ENCODE peak calls at places on chromosomes 3 and 15, in four cellular contexts. Z is GM06990, T is OCI-LY7, V is cardiac fibroblast. U is an unnamed sample.

GRCh38 chr3:58411036-58411435 is 22.6 kb downstream of the PDHB start:
- DNase-seq in Z (no peak), T (no peak), V (no peak), U (no peak)

GRCh38 chr15:38440353-38441129 is 13.4 kb upstream of the FAM98B start:
- DNase-seq in Z (peak), T (peak), V (peak), U (peak)

GRCh38 chr15:60397772-60398445 is at the start of gene ANXA2:
- DNase-seq in Z (peak), T (peak), V (peak), U (peak)

GRCh38 chr15:63194291-63194681 is 4.9 kb downstream of the RAB8B start:
- DNase-seq in Z (no peak), T (no peak), V (no peak), U (no peak)

GRCh38 chr3:24523988-24524727 is 29.5 kb upstream of the THRB start:
- DNase-seq in Z (no peak), T (no peak), V (no peak), U (no peak)

GRCh38 chr15:58383876-58384275 is 47.9 kb upstream of the LIPC start:
- DNase-seq in Z (no peak), T (no peak), V (no peak), U (no peak)

GRCh38 chr15:59689626-59690236 is 611 bp upstream of the BNIP2 start:
- DNase-seq in Z (no peak), T (peak), V (peak), U (peak)

GRCh38 chr3:139302084-139302800 is 41.6 kb upstream of the MRPS22 start:
- DNase-seq in Z (no peak), T (no peak), V (peak), U (peak)

GRCh38 chr15:90000175-90000923 is 775 bp upstream of the ZNF710 start:
- DNase-seq in Z (peak), T (peak), V (peak), U (peak)

GRCh38 chr15:73601449-73602425 is 31.5 kb downstream of the NPTN start:
- DNase-seq in Z (no peak), T (no peak), V (peak), U (no peak)

GRCh38 chr3:52290596-52291507 is 3.2 kb downstream of the GLYCTK start:
- DNase-seq in Z (no peak), T (no peak), V (no peak), U (peak)

GRCh38 chr3:52286777-52287110 is 884 bp upstream of the GLYCTK start:
- DNase-seq in Z (no peak), T (no peak), V (peak), U (peak)

GRCh38 chr3:52289747-52290595 is 2.3 kb downstream of the GLYCTK start:
- DNase-seq in Z (no peak), T (no peak), V (no peak), U (peak)

GRCh38 chr3:52289338-52289746 is 1.7 kb downstream of the GLYCTK start:
- DNase-seq in Z (no peak), T (no peak), V (no peak), U (no peak)

GRCh38 chr3:52288674-52289073 is 1.0 kb downstream of the GLYCTK start:
- DNase-seq in Z (no peak), T (no peak), V (no peak), U (no peak)
- H3K4me3 ChIP-seq in Z (peak), T (peak), V (peak), U (peak)

GRCh38 chr3:4417449-4417848 is 49.6 kb downstream of the SUMF1 start:
- DNase-seq in Z (no peak), T (no peak), V (peak), U (no peak)

GRCh38 chr3:4416427-4416826 is 50.6 kb downstream of the SUMF1 start:
- DNase-seq in Z (no peak), T (no peak), V (no peak), U (no peak)

GRCh38 chr3:4418156-4418555 is 48.9 kb downstream of the SUMF1 start:
- DNase-seq in Z (no peak), T (no peak), V (peak), U (no peak)

GRCh38 chr3:4419386-4419785 is 47.7 kb downstream of the SUMF1 start:
- DNase-seq in Z (no peak), T (no peak), V (no peak), U (no peak)

DNA sequence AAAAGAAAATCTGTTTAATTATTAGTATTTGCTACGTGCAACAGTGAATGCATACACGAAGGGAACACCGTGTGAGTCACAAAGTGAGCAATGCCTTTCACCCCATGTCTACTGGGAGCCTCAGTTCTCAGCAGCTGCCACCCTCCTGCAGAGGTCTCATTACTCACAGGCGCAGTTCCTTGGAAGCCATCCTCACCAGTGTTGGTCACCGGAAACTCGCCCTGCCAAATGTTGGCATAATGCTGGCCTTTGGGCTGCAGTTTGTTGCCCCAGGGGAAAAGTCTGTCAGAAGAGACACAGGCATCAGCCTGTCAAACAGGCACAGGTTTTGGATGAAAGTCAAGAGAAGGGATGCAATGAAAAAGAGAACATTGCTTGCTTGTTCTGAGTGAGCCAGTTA is 50.1 kb downstream of the SUMF1 start:
- DNase-seq in Z (no peak), T (no peak), V (peak), U (no peak)
- TF ChIP-seq CTCF in Z (no peak), T (no peak), V (no peak), U (no peak)

GRCh38 chr3:36380171-36381031 is at the start of gene STAC:
- DNase-seq in Z (peak), T (no peak), V (peak), U (peak)

GRCh38 chr3:36381311-36381956 is 1.1 kb downstream of the STAC start:
- DNase-seq in Z (no peak), T (no peak), V (peak), U (no peak)
- H3K4me3 ChIP-seq in Z (no peak), T (no peak), V (no peak), U (no peak)

GRCh38 chr3:157327018-157327417 is 109.6 kb upstream of the PTX3 start:
- DNase-seq in Z (no peak), T (no peak), V (no peak), U (no peak)

GRCh38 chr3:157330206-157330605 is 106.4 kb upstream of the PTX3 start:
- DNase-seq in Z (no peak), T (no peak), V (no peak), U (no peak)

GRCh38 chr3:157333551-157333991 is 103.1 kb upstream of the PTX3 start:
- DNase-seq in Z (no peak), T (no peak), V (peak), U (no peak)

GRCh38 chr3:157327837-157328236 is 108.8 kb upstream of the PTX3 start:
- DNase-seq in Z (no peak), T (no peak), V (no peak), U (no peak)

DNA sequence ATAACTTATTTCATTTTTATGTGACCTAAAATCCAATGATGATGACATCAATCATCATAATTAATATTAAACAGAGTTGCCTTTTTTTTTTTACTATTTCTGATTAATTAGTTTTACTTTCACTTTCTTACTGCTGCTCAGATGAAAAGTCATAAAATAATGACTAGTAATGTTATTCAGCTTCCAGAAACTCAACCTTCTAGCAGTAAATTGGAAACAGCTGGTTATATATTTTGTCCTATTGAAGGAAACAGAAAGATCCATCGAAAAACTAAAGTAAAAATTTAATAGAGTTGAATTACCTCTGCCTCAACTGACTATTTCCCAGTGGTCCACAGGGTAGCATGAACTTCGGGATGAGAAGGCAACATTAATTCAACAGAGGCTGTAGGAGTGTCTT is 107.1 kb upstream of the PTX3 start:
- DNase-seq in Z (no peak), T (no peak), V (no peak), U (no peak)
- TF ChIP-seq CTCF in Z (no peak), T (no peak), V (no peak), U (no peak)

GRCh38 chr15:98421419-98422085 is 226.8 kb upstream of the IGF1R start:
- DNase-seq in Z (peak), T (peak), V (peak), U (peak)
- H3K4me3 ChIP-seq in Z (no peak), T (no peak), V (no peak), U (no peak)

GRCh38 chr15:68642491-68642845 is 63.7 kb downstream of the CORO2B start:
- DNase-seq in Z (no peak), T (no peak), V (no peak), U (peak)

GRCh38 chr15:68643216-68643830 is 64.5 kb downstream of the CORO2B start:
- DNase-seq in Z (no peak), T (no peak), V (no peak), U (peak)

GRCh38 chr15:68646156-68646555 is 67.4 kb downstream of the CORO2B start:
- DNase-seq in Z (no peak), T (no peak), V (no peak), U (no peak)

GRCh38 chr15:68644996-68645395 is 66.2 kb downstream of the CORO2B start:
- DNase-seq in Z (no peak), T (no peak), V (no peak), U (peak)

GRCh38 chr15:68644088-68644904 is 65.5 kb downstream of the CORO2B start:
- DNase-seq in Z (no peak), T (no peak), V (peak), U (no peak)
- TF ChIP-seq CTCF in Z (no peak), T (no peak), V (no peak), U (no peak)

DNA sequence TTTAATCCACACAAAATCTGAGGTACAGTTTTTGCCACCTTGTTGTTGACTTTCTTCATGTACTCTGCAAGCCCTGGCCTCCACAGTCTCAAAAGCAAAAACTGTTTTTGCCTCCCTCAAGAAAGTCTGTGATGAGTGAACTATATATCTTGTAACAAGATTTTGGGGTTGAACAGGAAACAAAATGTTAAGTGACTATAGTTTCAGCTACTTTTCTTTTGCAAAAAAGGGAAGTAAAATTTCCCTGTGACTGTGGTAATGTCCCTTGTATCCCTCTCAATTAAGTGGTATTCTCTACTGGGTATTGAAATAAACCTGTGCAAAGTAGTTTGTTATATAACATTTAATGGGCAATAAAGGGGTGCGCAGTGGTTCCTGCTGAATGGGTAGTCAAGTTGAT is 21.3 kb upstream of the SCAANT1 start:
- DNase-seq in Z (peak), T (peak), V (no peak), U (no peak)
- H3K4me3 ChIP-seq in Z (no peak), T (peak), V (no peak), U (no peak)

GRCh38 chr15:81809543-81809942 is 236.3 kb downstream of the MEX3B start:
- DNase-seq in Z (no peak), T (peak), V (no peak), U (no peak)
- TF ChIP-seq CTCF in Z (peak), T (peak), V (no peak), U (peak)

GRCh38 chr3:33658039-33658438 is 60.0 kb downstream of the CLASP2 start:
- DNase-seq in Z (no peak), T (no peak), V (no peak), U (no peak)
- H3K4me3 ChIP-seq in Z (no peak), T (peak), V (no peak), U (no peak)

DNA sequence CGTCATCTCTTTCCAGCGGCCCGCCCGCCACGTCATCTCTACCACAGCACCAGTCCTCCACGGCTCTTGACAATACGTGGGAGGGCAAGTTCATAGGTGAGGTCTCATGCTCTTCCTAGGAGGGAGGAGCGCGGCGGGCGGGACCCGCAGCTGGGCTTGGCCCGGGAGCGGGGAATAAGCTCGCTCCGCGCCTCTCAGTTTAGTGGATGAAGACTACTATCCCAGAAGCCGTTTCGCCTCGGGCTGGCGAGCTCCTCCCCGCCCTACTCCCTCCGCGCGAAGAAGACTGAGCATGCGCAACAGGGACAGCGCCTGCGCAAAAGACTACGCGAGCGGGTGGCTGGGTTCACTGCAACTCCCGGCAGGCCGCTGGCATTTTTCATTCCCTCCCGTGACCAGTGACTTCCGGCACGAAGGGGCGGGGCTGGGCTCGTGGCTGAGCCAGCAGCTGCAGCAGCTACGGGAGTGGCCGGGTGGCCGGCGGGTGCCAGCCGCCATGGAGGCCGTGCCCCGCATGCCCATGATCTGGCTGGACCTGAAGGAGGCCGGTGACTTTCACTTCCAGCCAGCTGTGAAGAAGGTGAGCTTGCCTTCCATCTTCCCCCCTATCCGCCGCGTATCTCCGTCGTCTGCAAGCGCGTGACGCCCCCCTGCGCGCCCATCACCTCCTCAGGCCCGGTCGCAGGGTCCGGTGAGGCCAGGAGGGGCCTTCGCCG is at the start of gene PTPN23:
- DNase-seq in Z (peak), T (peak), V (peak), U (peak)
- TF ChIP-seq CTCF in Z (no peak), T (no peak), V (no peak), U (no peak)

U was measured in spleen.